ENCODE peak calls at places on chromosomes 3 and 15, in seven cellular contexts. One of them, this sample, is unnamed.

GRCh38 chr3:33433843-33434242 is 6.4 kb downstream of the UBP1 start:
- DNase-seq in skeletal muscle cell: no peak
- DNase-seq in HL-60: no peak
- DNase-seq in upper lobe of left lung: no peak
- DNase-seq in choroid plexus epithelial cell: no peak
- DNase-seq in GM12865: no peak
- DNase-seq in fibroblast of lung: peak
- DNase-seq in this sample: no peak

GRCh38 chr3:18445421-18446066 is 20.4 kb upstream of the SATB1 start:
- DNase-seq in skeletal muscle cell: no peak
- DNase-seq in HL-60: no peak
- DNase-seq in upper lobe of left lung: no peak
- DNase-seq in choroid plexus epithelial cell: no peak
- DNase-seq in GM12865: no peak
- DNase-seq in fibroblast of lung: no peak
- DNase-seq in this sample: no peak

GRCh38 chr3:31356941-31357340 is 175.8 kb upstream of the STT3B start:
- DNase-seq in skeletal muscle cell: no peak
- DNase-seq in HL-60: no peak
- DNase-seq in upper lobe of left lung: no peak
- DNase-seq in choroid plexus epithelial cell: peak
- DNase-seq in GM12865: no peak
- DNase-seq in fibroblast of lung: peak
- DNase-seq in this sample: no peak

GRCh38 chr15:75640483-75641175 is 605 bp upstream of the IMP3 start:
- DNase-seq in skeletal muscle cell: no peak
- DNase-seq in HL-60: no peak
- DNase-seq in upper lobe of left lung: peak
- DNase-seq in choroid plexus epithelial cell: peak
- DNase-seq in GM12865: peak
- DNase-seq in fibroblast of lung: peak
- DNase-seq in this sample: no peak

GRCh38 chr3:194075802-194076460 is 60.0 kb upstream of the HES1 start:
- DNase-seq in skeletal muscle cell: no peak
- DNase-seq in HL-60: no peak
- DNase-seq in upper lobe of left lung: no peak
- DNase-seq in choroid plexus epithelial cell: peak
- DNase-seq in GM12865: no peak
- DNase-seq in fibroblast of lung: no peak
- DNase-seq in this sample: no peak

GRCh38 chr3:176341963-176342362 is 855.3 kb downstream of the TBL1XR1 start:
- DNase-seq in skeletal muscle cell: no peak
- DNase-seq in HL-60: no peak
- DNase-seq in upper lobe of left lung: no peak
- DNase-seq in choroid plexus epithelial cell: no peak
- DNase-seq in GM12865: no peak
- DNase-seq in fibroblast of lung: no peak
- DNase-seq in this sample: no peak

GRCh38 chr3:162130582-162130981 is 634.0 kb downstream of the OTOL1 start:
- DNase-seq in skeletal muscle cell: no peak
- DNase-seq in HL-60: no peak
- DNase-seq in upper lobe of left lung: no peak
- DNase-seq in choroid plexus epithelial cell: no peak
- DNase-seq in GM12865: no peak
- DNase-seq in fibroblast of lung: no peak
- DNase-seq in this sample: no peak

GRCh38 chr15:41923424-41923999 is 29.7 kb upstream of the SPTBN5 start:
- DNase-seq in skeletal muscle cell: no peak
- DNase-seq in HL-60: no peak
- DNase-seq in upper lobe of left lung: no peak
- DNase-seq in choroid plexus epithelial cell: no peak
- DNase-seq in GM12865: no peak
- DNase-seq in fibroblast of lung: no peak
- DNase-seq in this sample: no peak

GRCh38 chr3:193593666-193594025 is 638 bp downstream of the OPA1 start:
- DNase-seq in skeletal muscle cell: no peak
- DNase-seq in HL-60: no peak
- DNase-seq in upper lobe of left lung: no peak
- DNase-seq in choroid plexus epithelial cell: peak
- DNase-seq in GM12865: peak
- DNase-seq in fibroblast of lung: peak
- DNase-seq in this sample: no peak

GRCh38 chr3:122496529-122496928 is 18.2 kb downstream of the KPNA1 start:
- DNase-seq in skeletal muscle cell: no peak
- DNase-seq in HL-60: no peak
- DNase-seq in upper lobe of left lung: no peak
- DNase-seq in choroid plexus epithelial cell: no peak
- DNase-seq in GM12865: no peak
- DNase-seq in fibroblast of lung: no peak
- DNase-seq in this sample: no peak

GRCh38 chr3:183357564-183358079 is 70.8 kb downstream of the MCF2L2 start:
- DNase-seq in skeletal muscle cell: no peak
- DNase-seq in HL-60: no peak
- DNase-seq in upper lobe of left lung: no peak
- DNase-seq in choroid plexus epithelial cell: no peak
- DNase-seq in GM12865: no peak
- DNase-seq in fibroblast of lung: no peak
- DNase-seq in this sample: no peak

GRCh38 chr15:61661791-61662190 is 398.5 kb downstream of the VPS13C start:
- DNase-seq in skeletal muscle cell: peak
- DNase-seq in HL-60: no peak
- DNase-seq in upper lobe of left lung: no peak
- DNase-seq in choroid plexus epithelial cell: peak
- DNase-seq in GM12865: no peak
- DNase-seq in fibroblast of lung: no peak
- DNase-seq in this sample: no peak

GRCh38 chr3:39144095-39144747 is 9.2 kb downstream of the CSRNP1 start:
- DNase-seq in skeletal muscle cell: no peak
- DNase-seq in HL-60: no peak
- DNase-seq in upper lobe of left lung: peak
- DNase-seq in choroid plexus epithelial cell: no peak
- DNase-seq in GM12865: no peak
- DNase-seq in fibroblast of lung: no peak
- DNase-seq in this sample: no peak

GRCh38 chr3:36229496-36229895 is 150.8 kb upstream of the STAC start:
- DNase-seq in skeletal muscle cell: no peak
- DNase-seq in HL-60: no peak
- DNase-seq in upper lobe of left lung: no peak
- DNase-seq in choroid plexus epithelial cell: no peak
- DNase-seq in GM12865: no peak
- DNase-seq in fibroblast of lung: no peak
- DNase-seq in this sample: no peak

GRCh38 chr15:99616773-99617342 is 51.1 kb downstream of the MEF2A start:
- DNase-seq in skeletal muscle cell: no peak
- DNase-seq in HL-60: no peak
- DNase-seq in upper lobe of left lung: no peak
- DNase-seq in choroid plexus epithelial cell: no peak
- DNase-seq in GM12865: no peak
- DNase-seq in fibroblast of lung: no peak
- DNase-seq in this sample: no peak

GRCh38 chr15:99613887-99614642 is 48.3 kb downstream of the MEF2A start:
- DNase-seq in skeletal muscle cell: peak
- DNase-seq in HL-60: peak
- DNase-seq in upper lobe of left lung: no peak
- DNase-seq in choroid plexus epithelial cell: peak
- DNase-seq in GM12865: peak
- DNase-seq in fibroblast of lung: peak
- DNase-seq in this sample: no peak

GRCh38 chr15:99616129-99616528 is 50.3 kb downstream of the MEF2A start:
- DNase-seq in skeletal muscle cell: no peak
- DNase-seq in HL-60: no peak
- DNase-seq in upper lobe of left lung: no peak
- DNase-seq in choroid plexus epithelial cell: no peak
- DNase-seq in GM12865: no peak
- DNase-seq in fibroblast of lung: no peak
- DNase-seq in this sample: no peak

GRCh38 chr15:99614749-99615288 is 49.0 kb downstream of the MEF2A start:
- DNase-seq in skeletal muscle cell: no peak
- DNase-seq in HL-60: peak
- DNase-seq in upper lobe of left lung: no peak
- DNase-seq in choroid plexus epithelial cell: peak
- DNase-seq in GM12865: peak
- DNase-seq in fibroblast of lung: no peak
- DNase-seq in this sample: no peak

DNA sequence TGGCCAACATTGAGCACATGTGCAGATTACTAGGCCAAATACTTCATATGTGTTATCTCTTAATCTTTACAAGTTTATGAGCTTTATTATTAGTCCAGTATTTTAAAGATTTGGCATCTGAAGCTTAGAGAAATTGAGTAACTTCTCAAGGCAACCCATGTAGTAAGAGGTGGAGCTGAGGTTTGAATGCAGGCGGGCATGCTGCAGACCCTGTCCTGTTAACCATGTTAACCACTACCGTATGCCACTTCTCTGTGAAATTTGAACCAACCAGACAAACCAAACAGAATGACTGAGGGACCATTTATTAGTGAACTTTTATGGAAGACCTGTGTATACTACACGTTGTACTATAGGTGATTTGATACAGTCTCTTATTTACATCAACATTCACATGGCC is 49.7 kb downstream of the MEF2A start:
- DNase-seq in skeletal muscle cell: no peak
- DNase-seq in HL-60: no peak
- DNase-seq in upper lobe of left lung: no peak
- DNase-seq in choroid plexus epithelial cell: no peak
- DNase-seq in GM12865: no peak
- DNase-seq in fibroblast of lung: no peak
- DNase-seq in this sample: no peak
- H3K4me3 ChIP-seq in skeletal muscle cell: no peak
- H3K4me3 ChIP-seq in HL-60: no peak
- H3K4me3 ChIP-seq in upper lobe of left lung: no peak
- H3K4me3 ChIP-seq in choroid plexus epithelial cell: no peak
- H3K4me3 ChIP-seq in GM12865: no peak
- H3K4me3 ChIP-seq in fibroblast of lung: no peak
- H3K4me3 ChIP-seq in this sample: no peak

DNA sequence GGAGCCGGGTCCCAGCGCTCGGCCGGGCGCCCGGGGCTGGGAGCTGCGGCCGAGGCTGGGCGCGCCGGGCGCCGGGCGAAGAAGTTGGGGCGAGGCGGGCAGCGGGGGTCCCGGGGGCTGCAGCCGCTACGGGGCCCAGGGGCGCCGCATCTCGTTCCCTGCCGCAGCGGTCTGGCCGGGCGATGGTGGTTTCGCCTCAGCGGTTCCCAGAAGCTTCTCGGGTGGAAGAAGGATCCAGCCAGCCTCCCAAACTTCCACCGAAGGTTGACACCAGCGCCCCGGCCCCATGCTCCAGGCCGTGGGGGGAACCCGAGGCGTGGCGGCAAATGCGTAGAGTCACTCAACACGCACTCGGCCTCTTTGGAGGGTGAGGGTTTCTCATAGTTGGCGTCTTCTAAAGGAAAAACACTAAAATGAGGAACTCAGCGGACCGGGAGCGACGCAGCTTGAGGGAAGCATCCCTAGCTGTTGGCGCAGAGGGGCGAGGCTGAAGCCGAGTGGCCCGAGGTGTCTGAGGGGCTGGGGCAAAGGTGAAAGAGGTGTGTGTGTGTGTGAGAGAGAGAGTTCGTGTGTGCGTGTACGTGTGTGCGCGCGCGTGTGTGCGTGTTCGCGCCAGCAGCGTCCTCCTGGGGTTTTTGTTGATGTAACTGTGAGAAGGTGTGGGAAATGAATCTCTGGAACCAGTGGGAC is 943 bp downstream of the BOC start:
- DNase-seq in skeletal muscle cell: no peak
- DNase-seq in HL-60: no peak
- DNase-seq in upper lobe of left lung: no peak
- DNase-seq in choroid plexus epithelial cell: peak
- DNase-seq in GM12865: no peak
- DNase-seq in fibroblast of lung: peak
- DNase-seq in this sample: no peak
- H3K4me3 ChIP-seq in skeletal muscle cell: peak
- H3K4me3 ChIP-seq in HL-60: peak
- H3K4me3 ChIP-seq in upper lobe of left lung: peak
- H3K4me3 ChIP-seq in choroid plexus epithelial cell: peak
- H3K4me3 ChIP-seq in GM12865: peak
- H3K4me3 ChIP-seq in fibroblast of lung: peak
- H3K4me3 ChIP-seq in this sample: peak

GRCh38 chr3:25662921-25663320 is 1.8 kb downstream of the TOP2B start:
- DNase-seq in skeletal muscle cell: no peak
- DNase-seq in HL-60: no peak
- DNase-seq in upper lobe of left lung: no peak
- DNase-seq in choroid plexus epithelial cell: no peak
- DNase-seq in GM12865: peak
- DNase-seq in fibroblast of lung: peak
- DNase-seq in this sample: no peak

GRCh38 chr3:25664066-25664809 is 469 bp downstream of the TOP2B start:
- DNase-seq in skeletal muscle cell: peak
- DNase-seq in HL-60: no peak
- DNase-seq in upper lobe of left lung: peak
- DNase-seq in choroid plexus epithelial cell: peak
- DNase-seq in GM12865: no peak
- DNase-seq in fibroblast of lung: peak
- DNase-seq in this sample: no peak

GRCh38 chr3:25664810-25665645 is at the start of gene TOP2B:
- DNase-seq in skeletal muscle cell: peak
- DNase-seq in HL-60: peak
- DNase-seq in upper lobe of left lung: peak
- DNase-seq in choroid plexus epithelial cell: peak
- DNase-seq in GM12865: peak
- DNase-seq in fibroblast of lung: peak
- DNase-seq in this sample: peak

GRCh38 chr3:25663324-25664065 is 1.2 kb downstream of the TOP2B start:
- DNase-seq in skeletal muscle cell: no peak
- DNase-seq in HL-60: no peak
- DNase-seq in upper lobe of left lung: no peak
- DNase-seq in choroid plexus epithelial cell: peak
- DNase-seq in GM12865: peak
- DNase-seq in fibroblast of lung: peak
- DNase-seq in this sample: no peak

GRCh38 chr3:25661694-25662455 is 2.8 kb downstream of the TOP2B start:
- DNase-seq in skeletal muscle cell: no peak
- DNase-seq in HL-60: no peak
- DNase-seq in upper lobe of left lung: no peak
- DNase-seq in choroid plexus epithelial cell: peak
- DNase-seq in GM12865: no peak
- DNase-seq in fibroblast of lung: no peak
- DNase-seq in this sample: no peak
- H3K4me3 ChIP-seq in skeletal muscle cell: peak
- H3K4me3 ChIP-seq in HL-60: peak
- H3K4me3 ChIP-seq in upper lobe of left lung: no peak
- H3K4me3 ChIP-seq in choroid plexus epithelial cell: peak
- H3K4me3 ChIP-seq in GM12865: peak
- H3K4me3 ChIP-seq in fibroblast of lung: peak
- H3K4me3 ChIP-seq in this sample: peak

DNA sequence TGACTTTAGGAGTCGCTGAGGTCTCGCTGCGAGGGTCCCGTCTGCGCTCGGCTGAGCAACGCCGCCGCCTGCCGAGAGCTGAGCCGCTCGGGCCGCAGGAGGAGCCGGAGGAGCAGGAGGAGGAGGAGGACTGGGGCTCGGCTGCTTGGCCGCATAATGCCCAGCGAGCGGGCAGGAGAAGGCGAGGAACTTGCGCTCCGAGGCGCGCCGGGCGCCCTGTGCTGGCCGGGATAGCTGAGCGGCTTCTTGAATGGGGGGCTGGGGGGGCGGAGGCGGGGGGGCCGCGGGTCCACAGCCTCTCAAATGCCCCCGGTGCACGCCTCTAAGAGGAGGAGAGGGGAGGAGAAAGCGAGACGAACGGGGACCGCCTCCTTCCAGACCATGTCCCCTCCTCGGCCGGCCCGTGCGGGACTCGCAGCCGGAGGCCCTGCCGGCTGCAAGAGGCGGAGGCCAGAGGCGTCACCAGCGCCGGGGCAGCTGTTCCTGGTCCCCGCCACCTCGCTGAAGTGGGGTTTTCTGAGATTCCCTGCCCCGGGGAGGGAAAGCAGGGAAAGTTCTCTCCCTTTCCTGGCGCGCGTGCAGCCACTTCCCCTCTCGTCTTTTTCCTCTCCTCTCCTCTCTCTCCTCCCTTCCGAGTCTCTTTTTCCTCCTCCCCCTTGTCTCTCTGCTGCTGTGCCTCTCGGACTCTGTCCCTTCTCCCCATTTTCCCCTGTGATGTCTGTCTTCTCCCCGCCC is at the start of gene ADAMTS9:
- DNase-seq in skeletal muscle cell: peak
- DNase-seq in HL-60: no peak
- DNase-seq in upper lobe of left lung: peak
- DNase-seq in choroid plexus epithelial cell: peak
- DNase-seq in GM12865: no peak
- DNase-seq in fibroblast of lung: peak
- DNase-seq in this sample: no peak
- H3K4me3 ChIP-seq in skeletal muscle cell: peak
- H3K4me3 ChIP-seq in HL-60: no peak
- H3K4me3 ChIP-seq in upper lobe of left lung: peak
- H3K4me3 ChIP-seq in choroid plexus epithelial cell: peak
- H3K4me3 ChIP-seq in GM12865: no peak
- H3K4me3 ChIP-seq in fibroblast of lung: peak
- H3K4me3 ChIP-seq in this sample: peak

This sample was measured in AG04449.